ENCODE peak calls at places on chromosomes 6 and 20, in six cellular contexts. B is Calu3; H is activated CD8-positive, alpha-beta memory T cell treated with anti-CD3 and anti-CD28 coated beads for 24 hours; N is GDM1; W is T-helper 1 cell; E is stimulated activated CD4-positive, alpha-beta T cell treated with anti-CD3 and anti-CD28 coated beads, Interleukin-2, amount 100 ng/mL, for 48 hours. L is an unnamed sample.

GRCh38 chr6:157860505-157860991 is 37.5 kb downstream of the SNX9 start:
- DNase-seq in E (no peak), B (no peak), W (peak), H (no peak), N (no peak), L (no peak)

GRCh38 chr6:157317129-157317814 is 6.0 kb downstream of the TMEM242 start:
- DNase-seq in H (no peak), B (peak), W (no peak), N (no peak), E (peak), L (no peak)

GRCh38 chr6:30067460-30068139 is 602 bp downstream of the PPP1R11 start:
- DNase-seq in B (no peak), H (no peak), W (no peak), N (no peak), E (no peak), L (no peak)

GRCh38 chr6:73657201-73657600 is 3.4 kb upstream of the SLC17A5 start:
- DNase-seq in W (no peak), H (no peak), B (peak), E (no peak), N (no peak), L (peak)

GRCh38 chr6:81766482-81767069 is 14.1 kb upstream of the TENT5A start:
- DNase-seq in B (peak), W (no peak), N (peak), E (no peak), H (no peak), L (peak)

GRCh38 chr6:52517502-52518278 is 59.2 kb downstream of the TRAM2 start:
- DNase-seq in E (peak), N (no peak), H (no peak), W (peak), B (peak), L (peak)

GRCh38 chr6:50845499-50846108 is 26.9 kb downstream of the TFAP2B start:
- DNase-seq in E (no peak), H (no peak), W (no peak), N (no peak), B (no peak), L (peak)

GRCh38 chr20:42530855-42531674 is 658.6 kb downstream of the PTPRT start:
- DNase-seq in N (no peak), B (peak), H (no peak), E (no peak), W (no peak), L (peak)

GRCh38 chr20:57391439-57392129 is 388 bp downstream of the RBM38 start:
- DNase-seq in H (peak), B (peak), E (peak), N (no peak), W (peak), L (no peak)

GRCh38 chr6:24257282-24257681 is 100.6 kb downstream of the DCDC2 start:
- DNase-seq in E (no peak), B (no peak), W (no peak), H (no peak), N (no peak), L (peak)

GRCh38 chr6:1516742-1517520 is 92.8 kb upstream of the FOXC1 start:
- DNase-seq in E (no peak), W (no peak), H (peak), N (no peak), B (no peak), L (no peak)

GRCh38 chr6:100493206-100493888 is 28.6 kb upstream of the SIM1 start:
- DNase-seq in H (no peak), W (no peak), E (no peak), B (peak), N (no peak), L (peak)

GRCh38 chr6:92820531-92820930 is 598.8 kb downstream of the EPHA7 start:
- DNase-seq in N (no peak), E (no peak), B (no peak), H (no peak), W (no peak), L (no peak)

GRCh38 chr20:19942611-19943010 is 74.6 kb upstream of the NAA20 start:
- DNase-seq in E (no peak), B (no peak), H (no peak), N (no peak), W (no peak), L (no peak)

GRCh38 chr20:5489596-5489995 is 172.8 kb upstream of the PROKR2 start:
- DNase-seq in N (peak), E (no peak), H (no peak), B (no peak), W (no peak), L (no peak)

GRCh38 chr6:83518946-83519489 is 6.7 kb downstream of the PRSS35 start:
- DNase-seq in N (no peak), H (no peak), W (no peak), E (no peak), B (no peak), L (peak)

GRCh38 chr20:38004416-38004815 is 28.8 kb downstream of the TTI1 start:
- DNase-seq in B (no peak), H (no peak), W (no peak), N (no peak), E (no peak), L (no peak)

GRCh38 chr20:444117-444516 is 18.2 kb downstream of the TBC1D20 start:
- DNase-seq in H (no peak), E (no peak), W (no peak), N (no peak), B (no peak), L (no peak)

GRCh38 chr6:151089916-151090443 is 149.8 kb upstream of the AKAP12 start:
- DNase-seq in B (no peak), H (no peak), E (no peak), W (no peak), N (no peak), L (no peak)

GRCh38 chr6:162638931-162639574 is 88.5 kb downstream of the PRKN start:
- DNase-seq in W (no peak), E (no peak), B (no peak), N (no peak), H (no peak), L (no peak)

GRCh38 chr6:148758492-148758891 is 11.7 kb downstream of the UST start:
- DNase-seq in W (peak), E (no peak), B (no peak), N (peak), H (no peak), L (no peak)

GRCh38 chr6:67680297-67680932 is 954.7 kb upstream of the ADGRB3 start:
- DNase-seq in B (no peak), E (no peak), W (no peak), N (no peak), H (no peak), L (no peak)

GRCh38 chr20:50565874-50566273 is 55.7 kb downstream of the PTPN1 start:
- DNase-seq in N (no peak), B (no peak), W (no peak), E (no peak), H (peak), L (no peak)

GRCh38 chr6:32973934-32974333 is 5.5 kb downstream of the BRD2 start:
- DNase-seq in N (no peak), W (peak), B (peak), E (no peak), H (no peak), L (no peak)

L was measured in mesendoderm.